ENCODE peak calls at places on chromosome 22, in ten cellular contexts. One of them, this sample, is unnamed.

GRCh38 chr22:45008853-45009751 is 703 bp downstream of the PHF21B start:
- DNase-seq in Right ventricle myocardium superior: no peak
- DNase-seq in stimulated activated CD8-positive, alpha-beta memory T cell treated with anti-CD3 and anti-CD28 coated beads, Interleukin-4, amount 100 ng/mL, for 24 hours: no peak
- DNase-seq in AG08396: no peak
- DNase-seq in SHP77: no peak
- DNase-seq in stimulated activated CD4-positive, alpha-beta T cell treated with anti-CD3 and anti-CD28 coated beads, Interleukin-12 subunit alpha, Interleukin-12 subunit beta, amount 100 ng/mL, for 48 hours: no peak
- DNase-seq in endodermal cell: peak
- DNase-seq in pancreas: no peak
- DNase-seq in M059J: peak
- DNase-seq in spleen: no peak
- DNase-seq in this sample: no peak

GRCh38 chr22:22380098-22381030 is 128.2 kb downstream of the ZNF280B start:
- DNase-seq in Right ventricle myocardium superior: no peak
- DNase-seq in stimulated activated CD8-positive, alpha-beta memory T cell treated with anti-CD3 and anti-CD28 coated beads, Interleukin-4, amount 100 ng/mL, for 24 hours: no peak
- DNase-seq in AG08396: no peak
- DNase-seq in SHP77: no peak
- DNase-seq in stimulated activated CD4-positive, alpha-beta T cell treated with anti-CD3 and anti-CD28 coated beads, Interleukin-12 subunit alpha, Interleukin-12 subunit beta, amount 100 ng/mL, for 48 hours: no peak
- DNase-seq in endodermal cell: peak
- DNase-seq in pancreas: no peak
- DNase-seq in M059J: no peak
- DNase-seq in spleen: peak
- DNase-seq in this sample: no peak

GRCh38 chr22:37206841-37207821 is 5.1 kb downstream of the SSTR3 start:
- DNase-seq in Right ventricle myocardium superior: no peak
- DNase-seq in stimulated activated CD8-positive, alpha-beta memory T cell treated with anti-CD3 and anti-CD28 coated beads, Interleukin-4, amount 100 ng/mL, for 24 hours: no peak
- DNase-seq in AG08396: no peak
- DNase-seq in SHP77: no peak
- DNase-seq in stimulated activated CD4-positive, alpha-beta T cell treated with anti-CD3 and anti-CD28 coated beads, Interleukin-12 subunit alpha, Interleukin-12 subunit beta, amount 100 ng/mL, for 48 hours: no peak
- DNase-seq in endodermal cell: no peak
- DNase-seq in pancreas: no peak
- DNase-seq in M059J: no peak
- DNase-seq in spleen: peak
- DNase-seq in this sample: no peak

GRCh38 chr22:45857519-45857918 is 119.4 kb downstream of the WNT7B start:
- DNase-seq in Right ventricle myocardium superior: no peak
- DNase-seq in stimulated activated CD8-positive, alpha-beta memory T cell treated with anti-CD3 and anti-CD28 coated beads, Interleukin-4, amount 100 ng/mL, for 24 hours: no peak
- DNase-seq in AG08396: no peak
- DNase-seq in SHP77: no peak
- DNase-seq in stimulated activated CD4-positive, alpha-beta T cell treated with anti-CD3 and anti-CD28 coated beads, Interleukin-12 subunit alpha, Interleukin-12 subunit beta, amount 100 ng/mL, for 48 hours: no peak
- DNase-seq in endodermal cell: no peak
- DNase-seq in pancreas: no peak
- DNase-seq in M059J: no peak
- DNase-seq in spleen: no peak
- DNase-seq in this sample: no peak

GRCh38 chr22:17419348-17419747 is 50.1 kb downstream of the CECR2 start:
- DNase-seq in Right ventricle myocardium superior: no peak
- DNase-seq in stimulated activated CD8-positive, alpha-beta memory T cell treated with anti-CD3 and anti-CD28 coated beads, Interleukin-4, amount 100 ng/mL, for 24 hours: no peak
- DNase-seq in AG08396: no peak
- DNase-seq in SHP77: no peak
- DNase-seq in stimulated activated CD4-positive, alpha-beta T cell treated with anti-CD3 and anti-CD28 coated beads, Interleukin-12 subunit alpha, Interleukin-12 subunit beta, amount 100 ng/mL, for 48 hours: no peak
- DNase-seq in endodermal cell: no peak
- DNase-seq in pancreas: no peak
- DNase-seq in M059J: no peak
- DNase-seq in spleen: no peak
- DNase-seq in this sample: no peak

GRCh38 chr22:19745155-19746133 is 15.1 kb upstream of the TBX1 start:
- DNase-seq in Right ventricle myocardium superior: peak
- DNase-seq in stimulated activated CD8-positive, alpha-beta memory T cell treated with anti-CD3 and anti-CD28 coated beads, Interleukin-4, amount 100 ng/mL, for 24 hours: no peak
- DNase-seq in AG08396: no peak
- DNase-seq in SHP77: no peak
- DNase-seq in stimulated activated CD4-positive, alpha-beta T cell treated with anti-CD3 and anti-CD28 coated beads, Interleukin-12 subunit alpha, Interleukin-12 subunit beta, amount 100 ng/mL, for 48 hours: no peak
- DNase-seq in endodermal cell: peak
- DNase-seq in pancreas: no peak
- DNase-seq in M059J: no peak
- DNase-seq in spleen: no peak
- DNase-seq in this sample: peak

GRCh38 chr22:35894464-35894878 is 134.2 kb downstream of the RBFOX2 start:
- DNase-seq in Right ventricle myocardium superior: peak
- DNase-seq in stimulated activated CD8-positive, alpha-beta memory T cell treated with anti-CD3 and anti-CD28 coated beads, Interleukin-4, amount 100 ng/mL, for 24 hours: no peak
- DNase-seq in AG08396: no peak
- DNase-seq in SHP77: no peak
- DNase-seq in stimulated activated CD4-positive, alpha-beta T cell treated with anti-CD3 and anti-CD28 coated beads, Interleukin-12 subunit alpha, Interleukin-12 subunit beta, amount 100 ng/mL, for 48 hours: no peak
- DNase-seq in endodermal cell: no peak
- DNase-seq in pancreas: no peak
- DNase-seq in M059J: no peak
- DNase-seq in spleen: no peak
- DNase-seq in this sample: no peak

GRCh38 chr22:31104869-31105268 is 2.5 kb downstream of the SELENOM start:
- DNase-seq in Right ventricle myocardium superior: no peak
- DNase-seq in stimulated activated CD8-positive, alpha-beta memory T cell treated with anti-CD3 and anti-CD28 coated beads, Interleukin-4, amount 100 ng/mL, for 24 hours: no peak
- DNase-seq in AG08396: no peak
- DNase-seq in SHP77: no peak
- DNase-seq in stimulated activated CD4-positive, alpha-beta T cell treated with anti-CD3 and anti-CD28 coated beads, Interleukin-12 subunit alpha, Interleukin-12 subunit beta, amount 100 ng/mL, for 48 hours: no peak
- DNase-seq in endodermal cell: peak
- DNase-seq in pancreas: no peak
- DNase-seq in M059J: no peak
- DNase-seq in spleen: peak
- DNase-seq in this sample: no peak

GRCh38 chr22:23925020-23925606 is 30.9 kb downstream of the MIF start:
- DNase-seq in Right ventricle myocardium superior: no peak
- DNase-seq in stimulated activated CD8-positive, alpha-beta memory T cell treated with anti-CD3 and anti-CD28 coated beads, Interleukin-4, amount 100 ng/mL, for 24 hours: no peak
- DNase-seq in AG08396: no peak
- DNase-seq in SHP77: no peak
- DNase-seq in stimulated activated CD4-positive, alpha-beta T cell treated with anti-CD3 and anti-CD28 coated beads, Interleukin-12 subunit alpha, Interleukin-12 subunit beta, amount 100 ng/mL, for 48 hours: no peak
- DNase-seq in endodermal cell: no peak
- DNase-seq in pancreas: no peak
- DNase-seq in M059J: no peak
- DNase-seq in spleen: no peak
- DNase-seq in this sample: no peak

GRCh38 chr22:42820075-42820763 is 36.9 kb downstream of the ARFGAP3 start:
- DNase-seq in Right ventricle myocardium superior: no peak
- DNase-seq in stimulated activated CD8-positive, alpha-beta memory T cell treated with anti-CD3 and anti-CD28 coated beads, Interleukin-4, amount 100 ng/mL, for 24 hours: no peak
- DNase-seq in AG08396: peak
- DNase-seq in SHP77: no peak
- DNase-seq in stimulated activated CD4-positive, alpha-beta T cell treated with anti-CD3 and anti-CD28 coated beads, Interleukin-12 subunit alpha, Interleukin-12 subunit beta, amount 100 ng/mL, for 48 hours: no peak
- DNase-seq in endodermal cell: no peak
- DNase-seq in pancreas: no peak
- DNase-seq in M059J: peak
- DNase-seq in spleen: no peak
- DNase-seq in this sample: no peak

GRCh38 chr22:23212061-23213030 is 32.0 kb downstream of the BCR start:
- DNase-seq in Right ventricle myocardium superior: no peak
- DNase-seq in stimulated activated CD8-positive, alpha-beta memory T cell treated with anti-CD3 and anti-CD28 coated beads, Interleukin-4, amount 100 ng/mL, for 24 hours: no peak
- DNase-seq in AG08396: no peak
- DNase-seq in SHP77: peak
- DNase-seq in stimulated activated CD4-positive, alpha-beta T cell treated with anti-CD3 and anti-CD28 coated beads, Interleukin-12 subunit alpha, Interleukin-12 subunit beta, amount 100 ng/mL, for 48 hours: no peak
- DNase-seq in endodermal cell: no peak
- DNase-seq in pancreas: no peak
- DNase-seq in M059J: no peak
- DNase-seq in spleen: peak
- DNase-seq in this sample: no peak

GRCh38 chr22:33920927-33921575 is 775 bp upstream of the LARGE1 start:
- DNase-seq in Right ventricle myocardium superior: peak
- DNase-seq in stimulated activated CD8-positive, alpha-beta memory T cell treated with anti-CD3 and anti-CD28 coated beads, Interleukin-4, amount 100 ng/mL, for 24 hours: peak
- DNase-seq in AG08396: peak
- DNase-seq in SHP77: peak
- DNase-seq in stimulated activated CD4-positive, alpha-beta T cell treated with anti-CD3 and anti-CD28 coated beads, Interleukin-12 subunit alpha, Interleukin-12 subunit beta, amount 100 ng/mL, for 48 hours: peak
- DNase-seq in endodermal cell: peak
- DNase-seq in pancreas: peak
- DNase-seq in M059J: peak
- DNase-seq in spleen: peak
- DNase-seq in this sample: peak

GRCh38 chr22:44884968-44885805 is 124.6 kb downstream of the PHF21B start:
- DNase-seq in Right ventricle myocardium superior: no peak
- DNase-seq in stimulated activated CD8-positive, alpha-beta memory T cell treated with anti-CD3 and anti-CD28 coated beads, Interleukin-4, amount 100 ng/mL, for 24 hours: no peak
- DNase-seq in AG08396: no peak
- DNase-seq in SHP77: no peak
- DNase-seq in stimulated activated CD4-positive, alpha-beta T cell treated with anti-CD3 and anti-CD28 coated beads, Interleukin-12 subunit alpha, Interleukin-12 subunit beta, amount 100 ng/mL, for 48 hours: no peak
- DNase-seq in endodermal cell: peak
- DNase-seq in pancreas: no peak
- DNase-seq in M059J: peak
- DNase-seq in spleen: peak
- DNase-seq in this sample: no peak

GRCh38 chr22:17012267-17012666 is 4.2 kb upstream of the GAB4 start:
- DNase-seq in Right ventricle myocardium superior: no peak
- DNase-seq in stimulated activated CD8-positive, alpha-beta memory T cell treated with anti-CD3 and anti-CD28 coated beads, Interleukin-4, amount 100 ng/mL, for 24 hours: no peak
- DNase-seq in AG08396: no peak
- DNase-seq in SHP77: no peak
- DNase-seq in stimulated activated CD4-positive, alpha-beta T cell treated with anti-CD3 and anti-CD28 coated beads, Interleukin-12 subunit alpha, Interleukin-12 subunit beta, amount 100 ng/mL, for 48 hours: no peak
- DNase-seq in endodermal cell: no peak
- DNase-seq in pancreas: no peak
- DNase-seq in M059J: no peak
- DNase-seq in spleen: no peak
- DNase-seq in this sample: peak

GRCh38 chr22:38153821-38154562 is 27.6 kb downstream of the PLA2G6 start:
- DNase-seq in Right ventricle myocardium superior: no peak
- DNase-seq in stimulated activated CD8-positive, alpha-beta memory T cell treated with anti-CD3 and anti-CD28 coated beads, Interleukin-4, amount 100 ng/mL, for 24 hours: no peak
- DNase-seq in AG08396: no peak
- DNase-seq in SHP77: no peak
- DNase-seq in stimulated activated CD4-positive, alpha-beta T cell treated with anti-CD3 and anti-CD28 coated beads, Interleukin-12 subunit alpha, Interleukin-12 subunit beta, amount 100 ng/mL, for 48 hours: no peak
- DNase-seq in endodermal cell: peak
- DNase-seq in pancreas: peak
- DNase-seq in M059J: no peak
- DNase-seq in spleen: no peak
- DNase-seq in this sample: no peak

GRCh38 chr22:49991167-49991566 is 21.4 kb downstream of the IL17REL start:
- DNase-seq in Right ventricle myocardium superior: no peak
- DNase-seq in stimulated activated CD8-positive, alpha-beta memory T cell treated with anti-CD3 and anti-CD28 coated beads, Interleukin-4, amount 100 ng/mL, for 24 hours: no peak
- DNase-seq in AG08396: no peak
- DNase-seq in SHP77: no peak
- DNase-seq in stimulated activated CD4-positive, alpha-beta T cell treated with anti-CD3 and anti-CD28 coated beads, Interleukin-12 subunit alpha, Interleukin-12 subunit beta, amount 100 ng/mL, for 48 hours: no peak
- DNase-seq in endodermal cell: no peak
- DNase-seq in pancreas: no peak
- DNase-seq in M059J: no peak
- DNase-seq in spleen: no peak
- DNase-seq in this sample: no peak

GRCh38 chr22:27217154-27217553 is 559.8 kb downstream of the MIAT start:
- DNase-seq in Right ventricle myocardium superior: no peak
- DNase-seq in stimulated activated CD8-positive, alpha-beta memory T cell treated with anti-CD3 and anti-CD28 coated beads, Interleukin-4, amount 100 ng/mL, for 24 hours: no peak
- DNase-seq in AG08396: no peak
- DNase-seq in SHP77: no peak
- DNase-seq in stimulated activated CD4-positive, alpha-beta T cell treated with anti-CD3 and anti-CD28 coated beads, Interleukin-12 subunit alpha, Interleukin-12 subunit beta, amount 100 ng/mL, for 48 hours: no peak
- DNase-seq in endodermal cell: no peak
- DNase-seq in pancreas: no peak
- DNase-seq in M059J: no peak
- DNase-seq in spleen: no peak
- DNase-seq in this sample: no peak

GRCh38 chr22:40426671-40427070 is 56.3 kb downstream of the SGSM3 start:
- DNase-seq in Right ventricle myocardium superior: no peak
- DNase-seq in stimulated activated CD8-positive, alpha-beta memory T cell treated with anti-CD3 and anti-CD28 coated beads, Interleukin-4, amount 100 ng/mL, for 24 hours: no peak
- DNase-seq in AG08396: no peak
- DNase-seq in SHP77: peak
- DNase-seq in stimulated activated CD4-positive, alpha-beta T cell treated with anti-CD3 and anti-CD28 coated beads, Interleukin-12 subunit alpha, Interleukin-12 subunit beta, amount 100 ng/mL, for 48 hours: no peak
- DNase-seq in endodermal cell: no peak
- DNase-seq in pancreas: no peak
- DNase-seq in M059J: peak
- DNase-seq in spleen: no peak
- DNase-seq in this sample: peak

GRCh38 chr22:50530280-50530856 is 556 bp upstream of the TYMP start:
- DNase-seq in Right ventricle myocardium superior: peak
- DNase-seq in stimulated activated CD8-positive, alpha-beta memory T cell treated with anti-CD3 and anti-CD28 coated beads, Interleukin-4, amount 100 ng/mL, for 24 hours: peak
- DNase-seq in AG08396: peak
- DNase-seq in SHP77: no peak
- DNase-seq in stimulated activated CD4-positive, alpha-beta T cell treated with anti-CD3 and anti-CD28 coated beads, Interleukin-12 subunit alpha, Interleukin-12 subunit beta, amount 100 ng/mL, for 48 hours: no peak
- DNase-seq in endodermal cell: peak
- DNase-seq in pancreas: peak
- DNase-seq in M059J: peak
- DNase-seq in spleen: peak
- DNase-seq in this sample: peak

GRCh38 chr22:38872831-38873248 is 824 bp upstream of the CBX6 start:
- DNase-seq in Right ventricle myocardium superior: peak
- DNase-seq in stimulated activated CD8-positive, alpha-beta memory T cell treated with anti-CD3 and anti-CD28 coated beads, Interleukin-4, amount 100 ng/mL, for 24 hours: no peak
- DNase-seq in AG08396: peak
- DNase-seq in SHP77: peak
- DNase-seq in stimulated activated CD4-positive, alpha-beta T cell treated with anti-CD3 and anti-CD28 coated beads, Interleukin-12 subunit alpha, Interleukin-12 subunit beta, amount 100 ng/mL, for 48 hours: no peak
- DNase-seq in endodermal cell: peak
- DNase-seq in pancreas: peak
- DNase-seq in M059J: peak
- DNase-seq in spleen: peak
- DNase-seq in this sample: peak

GRCh38 chr22:22748297-22748743 is 103.9 kb downstream of the GGTLC2 start:
- DNase-seq in Right ventricle myocardium superior: no peak
- DNase-seq in stimulated activated CD8-positive, alpha-beta memory T cell treated with anti-CD3 and anti-CD28 coated beads, Interleukin-4, amount 100 ng/mL, for 24 hours: peak
- DNase-seq in AG08396: peak
- DNase-seq in SHP77: peak
- DNase-seq in stimulated activated CD4-positive, alpha-beta T cell treated with anti-CD3 and anti-CD28 coated beads, Interleukin-12 subunit alpha, Interleukin-12 subunit beta, amount 100 ng/mL, for 48 hours: peak
- DNase-seq in endodermal cell: peak
- DNase-seq in pancreas: peak
- DNase-seq in M059J: peak
- DNase-seq in spleen: no peak
- DNase-seq in this sample: peak

GRCh38 chr22:44335903-44336803 is 23.4 kb upstream of the SHISAL1 start:
- DNase-seq in Right ventricle myocardium superior: no peak
- DNase-seq in stimulated activated CD8-positive, alpha-beta memory T cell treated with anti-CD3 and anti-CD28 coated beads, Interleukin-4, amount 100 ng/mL, for 24 hours: no peak
- DNase-seq in AG08396: no peak
- DNase-seq in SHP77: no peak
- DNase-seq in stimulated activated CD4-positive, alpha-beta T cell treated with anti-CD3 and anti-CD28 coated beads, Interleukin-12 subunit alpha, Interleukin-12 subunit beta, amount 100 ng/mL, for 48 hours: no peak
- DNase-seq in endodermal cell: no peak
- DNase-seq in pancreas: no peak
- DNase-seq in M059J: no peak
- DNase-seq in spleen: no peak
- DNase-seq in this sample: no peak

GRCh38 chr22:32465661-32466060 is 1.4 kb upstream of the BPIFC start:
- DNase-seq in Right ventricle myocardium superior: no peak
- DNase-seq in stimulated activated CD8-positive, alpha-beta memory T cell treated with anti-CD3 and anti-CD28 coated beads, Interleukin-4, amount 100 ng/mL, for 24 hours: no peak
- DNase-seq in AG08396: no peak
- DNase-seq in SHP77: no peak
- DNase-seq in stimulated activated CD4-positive, alpha-beta T cell treated with anti-CD3 and anti-CD28 coated beads, Interleukin-12 subunit alpha, Interleukin-12 subunit beta, amount 100 ng/mL, for 48 hours: no peak
- DNase-seq in endodermal cell: no peak
- DNase-seq in pancreas: no peak
- DNase-seq in M059J: no peak
- DNase-seq in spleen: no peak
- DNase-seq in this sample: no peak

GRCh38 chr22:20203142-20204099 is 52.6 kb upstream of the CCDC188 start:
- DNase-seq in Right ventricle myocardium superior: peak
- DNase-seq in stimulated activated CD8-positive, alpha-beta memory T cell treated with anti-CD3 and anti-CD28 coated beads, Interleukin-4, amount 100 ng/mL, for 24 hours: no peak
- DNase-seq in AG08396: peak
- DNase-seq in SHP77: no peak
- DNase-seq in stimulated activated CD4-positive, alpha-beta T cell treated with anti-CD3 and anti-CD28 coated beads, Interleukin-12 subunit alpha, Interleukin-12 subunit beta, amount 100 ng/mL, for 48 hours: no peak
- DNase-seq in endodermal cell: peak
- DNase-seq in pancreas: peak
- DNase-seq in M059J: peak
- DNase-seq in spleen: no peak
- DNase-seq in this sample: no peak

GRCh38 chr22:47102648-47103047 is 340.2 kb downstream of the TBC1D22A start:
- DNase-seq in Right ventricle myocardium superior: no peak
- DNase-seq in stimulated activated CD8-positive, alpha-beta memory T cell treated with anti-CD3 and anti-CD28 coated beads, Interleukin-4, amount 100 ng/mL, for 24 hours: no peak
- DNase-seq in AG08396: no peak
- DNase-seq in SHP77: no peak
- DNase-seq in stimulated activated CD4-positive, alpha-beta T cell treated with anti-CD3 and anti-CD28 coated beads, Interleukin-12 subunit alpha, Interleukin-12 subunit beta, amount 100 ng/mL, for 48 hours: no peak
- DNase-seq in endodermal cell: peak
- DNase-seq in pancreas: no peak
- DNase-seq in M059J: no peak
- DNase-seq in spleen: no peak
- DNase-seq in this sample: no peak

GRCh38 chr22:36160499-36160942 is at the start of gene APOL3:
- DNase-seq in Right ventricle myocardium superior: peak
- DNase-seq in stimulated activated CD8-positive, alpha-beta memory T cell treated with anti-CD3 and anti-CD28 coated beads, Interleukin-4, amount 100 ng/mL, for 24 hours: no peak
- DNase-seq in AG08396: peak
- DNase-seq in SHP77: no peak
- DNase-seq in stimulated activated CD4-positive, alpha-beta T cell treated with anti-CD3 and anti-CD28 coated beads, Interleukin-12 subunit alpha, Interleukin-12 subunit beta, amount 100 ng/mL, for 48 hours: peak
- DNase-seq in endodermal cell: no peak
- DNase-seq in pancreas: no peak
- DNase-seq in M059J: peak
- DNase-seq in spleen: peak
- DNase-seq in this sample: peak